ENCODE peak calls at places on chromosomes 3 and 15, in eight cellular contexts. One of them, this sample, is unnamed.

GRCh38 chr3:141125351-141125750 is 74.2 kb downstream of the SPSB4 start:
- DNase-seq in AG09309: no peak
- DNase-seq in cardiac muscle cell: no peak
- DNase-seq in endothelial cell of umbilical vein: no peak
- DNase-seq in A549: no peak
- DNase-seq in heart left ventricle: no peak
- DNase-seq in choroid plexus epithelial cell: no peak
- DNase-seq in cardiac fibroblast: no peak
- DNase-seq in this sample: no peak

GRCh38 chr3:33096103-33096868 is 660 bp downstream of the GLB1 start:
- DNase-seq in A549: peak; percentile 45
- DNase-seq in AG09309: no peak
- DNase-seq in choroid plexus epithelial cell: peak; percentile 48
- DNase-seq in endothelial cell of umbilical vein: peak; percentile 38
- DNase-seq in cardiac fibroblast: peak; percentile 46
- DNase-seq in cardiac muscle cell: peak; percentile 55
- DNase-seq in heart left ventricle: peak; percentile 80
- DNase-seq in this sample: no peak

GRCh38 chr15:48803877-48804276 is 7.0 kb downstream of the CEP152 start:
- DNase-seq in cardiac fibroblast: no peak
- DNase-seq in choroid plexus epithelial cell: no peak
- DNase-seq in heart left ventricle: no peak
- DNase-seq in endothelial cell of umbilical vein: no peak
- DNase-seq in cardiac muscle cell: no peak
- DNase-seq in A549: no peak
- DNase-seq in AG09309: no peak
- DNase-seq in this sample: no peak

GRCh38 chr3:178170698-178171535 is 365.3 kb upstream of the KCNMB2 start:
- DNase-seq in heart left ventricle: no peak
- DNase-seq in cardiac muscle cell: peak; percentile 96
- DNase-seq in AG09309: peak; percentile 62
- DNase-seq in A549: peak; percentile 0
- DNase-seq in cardiac fibroblast: peak; percentile 93
- DNase-seq in choroid plexus epithelial cell: peak; percentile 98
- DNase-seq in endothelial cell of umbilical vein: peak; percentile 96
- DNase-seq in this sample: peak; percentile 23

GRCh38 chr3:116981088-116981487 is 271.5 kb downstream of the TUSC7 start:
- DNase-seq in heart left ventricle: no peak
- DNase-seq in A549: no peak
- DNase-seq in cardiac muscle cell: no peak
- DNase-seq in endothelial cell of umbilical vein: no peak
- DNase-seq in cardiac fibroblast: no peak
- DNase-seq in AG09309: no peak
- DNase-seq in choroid plexus epithelial cell: no peak
- DNase-seq in this sample: no peak

GRCh38 chr3:105402287-105402801 is 35.6 kb downstream of the ALCAM start:
- DNase-seq in A549: peak; percentile 93
- DNase-seq in choroid plexus epithelial cell: peak; percentile 77
- DNase-seq in AG09309: no peak
- DNase-seq in endothelial cell of umbilical vein: no peak
- DNase-seq in cardiac fibroblast: no peak
- DNase-seq in heart left ventricle: peak; percentile 14
- DNase-seq in cardiac muscle cell: no peak
- DNase-seq in this sample: peak; percentile 33

GRCh38 chr3:129184396-129184656 is 630 bp upstream of the CNBP start:
- DNase-seq in AG09309: no peak
- DNase-seq in cardiac muscle cell: peak; percentile 29
- DNase-seq in cardiac fibroblast: peak; percentile 38
- DNase-seq in endothelial cell of umbilical vein: no peak
- DNase-seq in choroid plexus epithelial cell: peak; percentile 34
- DNase-seq in heart left ventricle: no peak
- DNase-seq in A549: peak; percentile 35
- DNase-seq in this sample: no peak

GRCh38 chr15:89781055-89781454 is 4.9 kb downstream of the MESP2 start:
- DNase-seq in choroid plexus epithelial cell: no peak
- DNase-seq in A549: peak; percentile 36
- DNase-seq in cardiac fibroblast: no peak
- DNase-seq in AG09309: no peak
- DNase-seq in heart left ventricle: no peak
- DNase-seq in endothelial cell of umbilical vein: no peak
- DNase-seq in cardiac muscle cell: no peak
- DNase-seq in this sample: no peak

GRCh38 chr3:37162501-37163245 is 11.7 kb downstream of the LRRFIP2 start:
- DNase-seq in cardiac muscle cell: no peak
- DNase-seq in A549: no peak
- DNase-seq in choroid plexus epithelial cell: no peak
- DNase-seq in cardiac fibroblast: no peak
- DNase-seq in AG09309: no peak
- DNase-seq in heart left ventricle: no peak
- DNase-seq in endothelial cell of umbilical vein: no peak
- DNase-seq in this sample: no peak

DNA sequence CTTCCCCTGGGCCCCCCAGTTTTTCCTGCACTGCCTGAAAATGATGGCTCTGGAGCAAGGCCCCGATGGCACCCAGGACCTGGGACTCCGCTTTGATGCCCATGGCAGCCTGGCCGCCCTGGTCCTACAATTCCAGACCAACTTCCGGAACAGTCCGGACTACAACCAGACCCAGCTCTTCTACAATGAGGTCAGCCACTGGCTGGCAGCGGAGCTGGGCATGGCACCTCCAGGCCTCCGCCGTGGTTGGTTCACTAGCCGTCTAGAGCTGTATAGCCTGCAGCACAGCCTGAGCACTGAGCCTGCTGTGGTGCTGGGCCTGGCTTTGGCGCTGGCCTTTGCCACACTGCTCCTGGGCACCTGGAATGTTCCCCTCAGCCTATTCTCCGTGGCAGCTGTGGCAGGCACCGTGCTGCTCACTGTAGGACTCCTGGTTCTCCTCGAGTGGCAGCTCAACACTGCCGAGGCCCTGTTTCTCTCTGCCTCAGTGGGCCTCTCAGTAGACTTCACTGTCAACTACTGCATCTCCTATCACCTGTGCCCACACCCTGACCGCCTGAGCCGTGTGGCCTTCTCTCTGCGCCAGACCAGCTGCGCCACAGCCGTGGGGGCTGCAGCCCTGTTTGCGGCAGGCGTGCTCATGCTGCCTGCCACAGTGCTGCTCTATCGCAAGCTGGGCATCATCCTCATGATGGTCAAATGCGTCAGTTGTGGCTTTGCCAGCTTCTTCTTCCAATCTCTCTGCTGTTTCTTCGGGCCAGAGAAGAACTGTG is 10.9 kb downstream of the DISP2 start:
- DNase-seq in AG09309: no peak
- DNase-seq in heart left ventricle: no peak
- DNase-seq in choroid plexus epithelial cell: no peak
- DNase-seq in cardiac fibroblast: no peak
- DNase-seq in endothelial cell of umbilical vein: no peak
- DNase-seq in cardiac muscle cell: no peak
- DNase-seq in A549: no peak
- DNase-seq in this sample: no peak
- H3K4me3 ChIP-seq in AG09309: no peak overlapping the region
- H3K4me3 ChIP-seq in heart left ventricle: no peak overlapping the region
- H3K4me3 ChIP-seq in choroid plexus epithelial cell: no peak overlapping the region
- H3K4me3 ChIP-seq in cardiac fibroblast: no peak overlapping the region
- H3K4me3 ChIP-seq in endothelial cell of umbilical vein: no peak overlapping the region
- H3K4me3 ChIP-seq in cardiac muscle cell: no peak overlapping the region
- H3K4me3 ChIP-seq in A549: no peak overlapping the region
- H3K4me3 ChIP-seq in this sample: no peak overlapping the region

GRCh38 chr3:45832691-45833090 is 9.2 kb downstream of the LZTFL1 start:
- DNase-seq in A549: peak; percentile 37
- DNase-seq in endothelial cell of umbilical vein: no peak
- DNase-seq in cardiac muscle cell: peak; percentile 17
- DNase-seq in choroid plexus epithelial cell: peak; percentile 47
- DNase-seq in heart left ventricle: no peak
- DNase-seq in AG09309: no peak
- DNase-seq in cardiac fibroblast: peak; percentile 33
- DNase-seq in this sample: no peak
- TF ChIP-seq CTCF in A549: peak; percentile 47
- TF ChIP-seq CTCF in endothelial cell of umbilical vein: no peak
- TF ChIP-seq CTCF in cardiac muscle cell: no peak
- TF ChIP-seq CTCF in choroid plexus epithelial cell: peak; percentile 55
- TF ChIP-seq CTCF in heart left ventricle: peak; percentile 42
- TF ChIP-seq CTCF in AG09309: peak; percentile 28
- TF ChIP-seq CTCF in cardiac fibroblast: no peak
- TF ChIP-seq CTCF in this sample: peak; percentile 58

GRCh38 chr15:59291214-59291551 is 81.5 kb downstream of the MYO1E start:
- DNase-seq in cardiac muscle cell: no peak
- DNase-seq in AG09309: no peak
- DNase-seq in endothelial cell of umbilical vein: no peak
- DNase-seq in A549: no peak
- DNase-seq in cardiac fibroblast: no peak
- DNase-seq in heart left ventricle: no peak
- DNase-seq in choroid plexus epithelial cell: no peak
- DNase-seq in this sample: no peak
- H3K4me3 ChIP-seq in cardiac muscle cell: no peak overlapping the region
- H3K4me3 ChIP-seq in AG09309: no peak overlapping the region
- H3K4me3 ChIP-seq in endothelial cell of umbilical vein: no peak overlapping the region
- H3K4me3 ChIP-seq in A549: no peak overlapping the region
- H3K4me3 ChIP-seq in cardiac fibroblast: no peak overlapping the region
- H3K4me3 ChIP-seq in heart left ventricle: no peak overlapping the region
- H3K4me3 ChIP-seq in choroid plexus epithelial cell: no peak overlapping the region
- H3K4me3 ChIP-seq in this sample: no peak overlapping the region

DNA sequence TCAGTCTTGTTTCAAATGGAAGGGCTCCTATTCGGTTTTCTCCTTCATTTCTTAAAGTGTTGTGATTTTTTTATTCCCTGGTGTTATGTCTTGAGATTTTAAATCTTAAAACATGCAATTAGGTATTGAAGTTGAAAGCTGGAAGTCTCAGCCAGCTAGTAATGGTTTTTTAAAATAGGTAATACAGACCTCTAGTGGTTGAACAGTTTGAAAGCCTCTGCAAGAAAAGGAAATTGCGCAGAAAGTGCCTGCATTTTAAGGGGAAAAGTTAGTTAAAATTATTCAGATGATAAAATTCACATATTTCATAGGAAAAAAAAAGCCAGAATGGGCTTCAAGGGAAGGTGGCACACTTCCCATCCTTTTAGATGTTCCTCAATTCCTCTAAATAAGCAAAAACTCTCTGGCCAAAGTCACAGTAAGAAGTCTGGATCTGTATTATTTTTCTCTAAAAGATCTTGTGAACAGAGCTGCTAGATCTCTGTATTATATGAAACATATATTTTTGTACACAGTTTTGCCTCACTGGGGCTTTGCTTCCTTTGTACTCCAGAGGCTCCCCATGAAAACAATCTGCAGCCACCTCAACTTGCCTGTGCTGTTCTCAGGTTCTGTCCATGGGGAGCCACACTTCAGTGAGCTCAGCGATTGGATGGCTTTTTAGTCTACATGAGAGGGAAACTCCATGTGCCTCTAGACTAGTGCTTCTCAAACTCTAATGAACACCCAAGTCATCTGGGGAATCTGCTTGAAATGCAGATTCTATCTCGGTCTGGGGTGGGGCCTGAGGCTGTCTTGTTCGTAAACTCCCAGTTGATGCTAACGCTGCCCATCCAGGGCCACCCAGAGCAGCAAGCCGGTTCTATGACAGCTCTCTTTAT is 21.5 kb downstream of the AGTR1 start:
- DNase-seq in cardiac fibroblast: peak; percentile 44
- DNase-seq in AG09309: no peak
- DNase-seq in A549: peak; percentile 32
- DNase-seq in cardiac muscle cell: peak; percentile 46
- DNase-seq in choroid plexus epithelial cell: peak; percentile 67
- DNase-seq in heart left ventricle: no peak
- DNase-seq in endothelial cell of umbilical vein: no peak
- DNase-seq in this sample: no peak
- TF ChIP-seq CTCF in cardiac fibroblast: peak; percentile 53
- TF ChIP-seq CTCF in AG09309: peak; percentile 48
- TF ChIP-seq CTCF in A549: peak; percentile 76
- TF ChIP-seq CTCF in cardiac muscle cell: peak; percentile 55
- TF ChIP-seq CTCF in choroid plexus epithelial cell: peak; percentile 66
- TF ChIP-seq CTCF in heart left ventricle: peak; percentile 48
- TF ChIP-seq CTCF in endothelial cell of umbilical vein: no peak
- TF ChIP-seq CTCF in this sample: peak; percentile 58

DNA sequence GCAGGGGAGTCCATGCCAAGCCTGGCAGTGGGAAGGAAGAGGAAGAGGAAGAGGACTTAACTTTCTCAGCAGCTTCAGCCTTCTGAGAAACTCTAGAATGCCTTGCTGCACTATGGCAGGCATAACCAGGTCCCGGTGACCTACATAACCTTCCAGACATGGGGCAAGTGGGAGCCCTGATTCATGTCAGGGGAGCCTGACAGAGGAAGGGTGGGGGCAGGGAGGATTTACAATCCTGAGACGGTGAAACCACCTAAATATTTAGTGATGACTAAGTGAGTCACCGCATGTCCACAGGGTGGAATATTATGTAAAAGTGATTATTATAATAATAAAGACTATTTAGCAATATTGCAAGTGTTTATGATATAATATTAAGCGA is 46.7 kb downstream of the AMOTL2 start:
- DNase-seq in AG09309: no peak
- DNase-seq in A549: peak; percentile 85
- DNase-seq in cardiac fibroblast: no peak
- DNase-seq in choroid plexus epithelial cell: peak; percentile 82
- DNase-seq in endothelial cell of umbilical vein: peak; percentile 40
- DNase-seq in cardiac muscle cell: peak; percentile 55
- DNase-seq in heart left ventricle: no peak
- DNase-seq in this sample: no peak
- H3K4me3 ChIP-seq in AG09309: no peak overlapping the region
- H3K4me3 ChIP-seq in A549: peak overlapping the region; percentile 26
- H3K4me3 ChIP-seq in cardiac fibroblast: no peak overlapping the region
- H3K4me3 ChIP-seq in choroid plexus epithelial cell: no peak overlapping the region
- H3K4me3 ChIP-seq in endothelial cell of umbilical vein: no peak overlapping the region
- H3K4me3 ChIP-seq in cardiac muscle cell: no peak overlapping the region
- H3K4me3 ChIP-seq in heart left ventricle: no peak overlapping the region
- H3K4me3 ChIP-seq in this sample: no peak overlapping the region

GRCh38 chr3:183253961-183254815 is 1.1 kb downstream of the B3GNT5 start:
- DNase-seq in cardiac fibroblast: peak; percentile 50
- DNase-seq in cardiac muscle cell: peak; percentile 54
- DNase-seq in endothelial cell of umbilical vein: peak; percentile 55
- DNase-seq in A549: peak; percentile 37
- DNase-seq in choroid plexus epithelial cell: no peak
- DNase-seq in heart left ventricle: peak; percentile 78
- DNase-seq in AG09309: no peak
- DNase-seq in this sample: no peak
- TF ChIP-seq CTCF in cardiac fibroblast: no peak
- TF ChIP-seq CTCF in cardiac muscle cell: no peak
- TF ChIP-seq CTCF in endothelial cell of umbilical vein: no peak
- TF ChIP-seq CTCF in A549: peak; percentile 45
- TF ChIP-seq CTCF in choroid plexus epithelial cell: no peak
- TF ChIP-seq CTCF in heart left ventricle: no peak
- TF ChIP-seq CTCF in AG09309: no peak
- TF ChIP-seq CTCF in this sample: no peak

This sample was measured in epithelial cell of proximal tubule.